ENCODE peak calls at places on chromosomes 5 and 9, in eight cellular contexts. U is A549, M is fibroblast of pulmonary artery, V is GM10248, S is kidney, K is IMR-90, B is psoas muscle, F is nephron progenitor cell. A is an unnamed sample.

GRCh38 chr9:111180801-111181200 is 142.5 kb upstream of the LPAR1 start:
- DNase-seq in U (no peak), M (no peak), V (no peak), S (no peak), K (no peak), B (no peak), F (no peak), A (no peak)

GRCh38 chr9:734831-735511 is 106.5 kb upstream of the DMRT1 start:
- DNase-seq in U (peak), M (peak), V (no peak), S (no peak), K (peak), B (no peak), F (no peak), A (no peak)

GRCh38 chr5:168401226-168401625 is 85.0 kb upstream of the RARS1 start:
- DNase-seq in U (no peak), M (no peak), V (no peak), S (no peak), K (no peak), B (no peak), F (no peak), A (no peak)

GRCh38 chr5:943201-943873 is 50.7 kb downstream of the TRIP13 start:
- DNase-seq in U (no peak), M (no peak), V (no peak), S (no peak), K (no peak), B (no peak), F (no peak), A (no peak)

GRCh38 chr5:149724884-149725283 is 5.2 kb upstream of the PPARGC1B start:
- DNase-seq in U (no peak), M (no peak), V (no peak), S (no peak), K (no peak), B (no peak), F (no peak), A (no peak)

GRCh38 chr5:95863383-95863757 is 40.8 kb upstream of the GLRX start:
- DNase-seq in U (no peak), M (peak), V (no peak), S (no peak), K (peak), B (no peak), F (no peak), A (no peak)

GRCh38 chr9:104553261-104553660 is 15.7 kb upstream of the OR13C8 start:
- DNase-seq in U (no peak), M (no peak), V (no peak), S (no peak), K (no peak), B (no peak), F (no peak), A (no peak)

GRCh38 chr5:133938039-133938821 is 30.2 kb downstream of the C5orf15 start:
- DNase-seq in U (no peak), M (peak), V (no peak), S (no peak), K (no peak), B (no peak), F (no peak), A (no peak)

GRCh38 chr9:85978496-85978895 is 37.5 kb downstream of the NAA35 start:
- DNase-seq in U (no peak), M (peak), V (no peak), S (no peak), K (peak), B (no peak), F (no peak), A (no peak)

GRCh38 chr5:42994285-42995151 is 45.6 kb downstream of the ANXA2R start:
- DNase-seq in U (peak), M (peak), V (peak), S (peak), K (peak), B (peak), F (peak), A (peak)

GRCh38 chr9:16255217-16255616 is 615.3 kb downstream of the BNC2 start:
- DNase-seq in U (no peak), M (no peak), V (no peak), S (no peak), K (no peak), B (no peak), F (no peak), A (no peak)

GRCh38 chr9:130042406-130042930 is 521 bp downstream of the FNBP1 start:
- DNase-seq in U (no peak), M (no peak), V (no peak), S (peak), K (no peak), B (peak), F (peak), A (peak)

GRCh38 chr9:70076678-70077077 is 33.0 kb downstream of the MAMDC2 start:
- DNase-seq in U (no peak), M (no peak), V (no peak), S (no peak), K (no peak), B (no peak), F (no peak), A (no peak)

GRCh38 chr9:113530022-113530635 is 66.6 kb downstream of the RGS3 start:
- DNase-seq in U (no peak), M (no peak), V (no peak), S (no peak), K (no peak), B (no peak), F (no peak), A (no peak)

GRCh38 chr5:125576823-125577222 is 830.4 kb upstream of the ZNF608 start:
- DNase-seq in U (no peak), M (no peak), V (no peak), S (no peak), K (no peak), B (no peak), F (no peak), A (no peak)

GRCh38 chr5:96483878-96484277 is 50.8 kb upstream of the PCSK1 start:
- DNase-seq in U (peak), M (peak), V (no peak), S (no peak), K (peak), B (no peak), F (peak), A (peak)

GRCh38 chr9:15642369-15642962 is 89.6 kb downstream of the CCDC171 start:
- DNase-seq in U (peak), M (peak), V (peak), S (no peak), K (peak), B (no peak), F (no peak), A (no peak)

GRCh38 chr5:40033411-40033810 is 608.6 kb upstream of the DAB2 start:
- DNase-seq in U (no peak), M (no peak), V (peak), S (no peak), K (no peak), B (no peak), F (no peak), A (no peak)

GRCh38 chr5:138371454-138371853 is 19.0 kb downstream of the KDM3B start:
- DNase-seq in U (no peak), M (no peak), V (no peak), S (no peak), K (no peak), B (no peak), F (no peak), A (no peak)

GRCh38 chr5:123651234-123651633 is 139.3 kb downstream of the CSNK1G3 start:
- DNase-seq in U (no peak), M (no peak), V (no peak), S (no peak), K (no peak), B (no peak), F (no peak), A (no peak)

GRCh38 chr9:136091582-136092352 is 3.3 kb downstream of the NACC2 start:
- DNase-seq in U (no peak), M (no peak), V (no peak), S (peak), K (peak), B (peak), F (no peak), A (no peak)

GRCh38 chr5:154213592-154213991 is 23.1 kb downstream of the GALNT10 start:
- DNase-seq in U (no peak), M (no peak), V (no peak), S (no peak), K (no peak), B (no peak), F (no peak), A (no peak)

GRCh38 chr5:83548556-83548955 is 77.0 kb downstream of the VCAN start:
- DNase-seq in U (no peak), M (peak), V (no peak), S (no peak), K (peak), B (no peak), F (no peak), A (no peak)

GRCh38 chr5:83549681-83550080 is 78.1 kb downstream of the VCAN start:
- DNase-seq in U (no peak), M (no peak), V (no peak), S (no peak), K (no peak), B (no peak), F (no peak), A (no peak)

GRCh38 chr5:83543898-83544297 is 72.4 kb downstream of the VCAN start:
- DNase-seq in U (no peak), M (no peak), V (no peak), S (no peak), K (no peak), B (no peak), F (no peak), A (no peak)

GRCh38 chr5:83547889-83548288 is 76.3 kb downstream of the VCAN start:
- DNase-seq in U (no peak), M (no peak), V (no peak), S (no peak), K (no peak), B (no peak), F (no peak), A (no peak)

GRCh38 chr5:83547156-83547555 is 75.6 kb downstream of the VCAN start:
- DNase-seq in U (no peak), M (no peak), V (no peak), S (no peak), K (no peak), B (no peak), F (no peak), A (no peak)
- TF ChIP-seq CTCF in U (no peak), M (no peak), V (no peak), S (no peak), K (no peak), B (no peak), F (no peak), A (no peak)

GRCh38 chr9:112366591-112366990 is 13.3 kb upstream of the HSDL2 start:
- DNase-seq in U (no peak), M (no peak), V (no peak), S (no peak), K (no peak), B (no peak), F (no peak), A (no peak)
- TF ChIP-seq CTCF in U (no peak), M (peak), V (no peak), S (peak), K (no peak), B (no peak), F (no peak), A (peak)

GRCh38 chr5:7686794-7687193 is 164.1 kb downstream of the CFAP90 start:
- DNase-seq in U (no peak), M (no peak), V (no peak), S (no peak), K (no peak), B (no peak), F (no peak), A (no peak)
- TF ChIP-seq CTCF in U (no peak), M (no peak), V (no peak), S (no peak), K (no peak), B (peak), F (no peak), A (no peak)

GRCh38 chr9:133727277-133727875 is 10.8 kb downstream of the SARDH start:
- DNase-seq in U (no peak), M (no peak), V (no peak), S (peak), K (no peak), B (no peak), F (peak), A (no peak)
- TF ChIP-seq CTCF in U (no peak), M (no peak), V (no peak), S (no peak), K (no peak), B (no peak), F (no peak), A (peak)

DNA sequence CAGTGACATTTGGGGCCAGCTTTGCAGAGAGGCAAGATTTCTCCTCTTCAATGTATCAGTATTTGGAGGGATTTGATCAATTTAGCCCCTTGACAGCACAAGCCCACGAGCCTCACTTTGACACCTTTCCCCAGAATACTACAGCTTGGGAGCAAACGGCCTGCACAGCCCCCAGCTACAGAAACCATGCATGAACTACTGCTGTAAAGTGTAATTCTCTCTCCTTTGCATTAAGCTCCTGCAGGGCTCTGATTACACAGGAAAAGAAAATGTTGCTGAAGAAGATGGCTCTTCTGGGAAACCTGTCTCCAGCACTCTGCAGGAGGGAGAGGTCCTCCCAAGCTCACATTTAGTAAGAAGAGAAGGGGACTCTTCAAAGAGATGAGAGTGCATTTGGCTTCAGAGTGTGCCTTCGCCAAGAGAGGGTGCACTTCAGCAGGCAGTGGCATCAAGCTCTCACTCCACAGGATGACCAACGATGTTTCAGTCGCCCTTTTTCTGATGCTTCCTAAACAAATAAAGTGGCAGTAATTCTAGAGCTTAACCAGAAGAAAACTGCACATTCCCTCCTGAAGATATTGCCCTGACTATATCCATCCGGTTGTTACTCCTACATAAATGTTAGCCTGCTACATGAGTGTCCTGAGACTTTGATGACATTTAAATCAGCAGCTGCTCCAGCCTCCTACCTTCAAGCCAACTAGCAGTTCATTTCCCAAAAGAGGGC is 272.1 kb downstream of the AUH start:
- DNase-seq in U (peak), M (peak), V (peak), S (no peak), K (peak), B (no peak), F (no peak), A (no peak)
- TF ChIP-seq CTCF in U (peak), M (peak), V (peak), S (peak), K (peak), B (peak), F (no peak), A (no peak)

GRCh38 chr5:56270568-56271392 is 37.6 kb upstream of the ANKRD55 start:
- DNase-seq in U (peak), M (peak), V (peak), S (peak), K (peak), B (peak), F (peak), A (peak)

GRCh38 chr5:56273376-56274005 is 40.4 kb upstream of the ANKRD55 start:
- DNase-seq in U (no peak), M (no peak), V (no peak), S (no peak), K (no peak), B (no peak), F (no peak), A (no peak)

GRCh38 chr5:56270058-56270457 is 36.9 kb upstream of the ANKRD55 start:
- DNase-seq in U (peak), M (no peak), V (no peak), S (no peak), K (no peak), B (no peak), F (no peak), A (no peak)

GRCh38 chr5:56272765-56273164 is 39.6 kb upstream of the ANKRD55 start:
- DNase-seq in U (no peak), M (no peak), V (no peak), S (no peak), K (no peak), B (no peak), F (no peak), A (no peak)

GRCh38 chr5:56269216-56269927 is 36.2 kb upstream of the ANKRD55 start:
- DNase-seq in U (peak), M (peak), V (peak), S (no peak), K (peak), B (no peak), F (peak), A (no peak)
- TF ChIP-seq CTCF in U (peak), M (peak), V (peak), S (peak), K (peak), B (no peak), F (peak), A (peak)

A was measured in progenitor cell of endocrine pancreas.